ENCODE peak calls at places on chromosomes 4 and X, in six cellular contexts. S is mesendoderm, A is H9, F is IMR-90, G is neuronal stem cell, R is mesenchymal stem cell. B is an unnamed sample.
A peak's percentile ranks its signal among the peaks of the same experiment; 100 is the strongest.

GRCh38 chr4:187363453-187363852 is 632.1 kb upstream of the ZFP42 start:
- DNase-seq in S (no peak), A (no peak), F (no peak), G (no peak), R (no peak), B (no peak)

GRCh38 chr4:26529479-26529878 is 39.2 kb upstream of the CCKAR start:
- DNase-seq in S (no peak), A (no peak), F (no peak), G (no peak), R (no peak), B (no peak)

GRCh38 chr4:93828830-93829530 is 427 bp downstream of the ATOH1 start:
- DNase-seq in S (peak; percentile 44), A (peak; percentile 73), F (no peak), G (peak; percentile 56), R (no peak), B (no peak)

GRCh38 chr4:21181716-21182115 is 481.5 kb downstream of the PACRGL start:
- DNase-seq in S (no peak), A (no peak), F (no peak), G (no peak), R (peak; percentile 34), B (no peak)

GRCh38 chr4:11698846-11699590 is 270.3 kb upstream of the HS3ST1 start:
- DNase-seq in S (peak; percentile 30), A (no peak), F (peak; percentile 80), G (no peak), R (peak; percentile 38), B (no peak)

GRCh38 chr4:6362243-6362885 is 92.7 kb downstream of the WFS1 start:
- DNase-seq in S (peak; percentile 33), A (no peak), F (no peak), G (no peak), R (no peak), B (no peak)

GRCh38 chr4:163484906-163485305 is 9.6 kb upstream of the TMA16 start:
- DNase-seq in S (peak; percentile 78), A (peak; percentile 66), F (peak; percentile 51), G (peak; percentile 57), R (peak; percentile 59), B (peak; percentile 21)

GRCh38 chr4:188008377-188008776 is 12.8 kb downstream of the ZFP42 start:
- DNase-seq in S (no peak), A (no peak), F (peak; percentile 95), G (no peak), R (peak; percentile 89), B (no peak)

GRCh38 chr4:105373324-105373723 is 100.5 kb downstream of the PPA2 start:
- DNase-seq in S (no peak), A (no peak), F (no peak), G (no peak), R (no peak), B (no peak)

GRCh38 chr4:137417676-137418075 is 114.6 kb downstream of the PCDH18 start:
- DNase-seq in S (no peak), A (no peak), F (peak; percentile 69), G (no peak), R (no peak), B (no peak)

GRCh38 chr4:37908488-37909343 is 17.8 kb downstream of the TBC1D1 start:
- DNase-seq in S (no peak), A (no peak), F (peak; percentile 60), G (no peak), R (no peak), B (no peak)

GRCh38 chr4:159178147-159178541 is 75.3 kb downstream of the RAPGEF2 start:
- DNase-seq in S (no peak), A (no peak), F (peak; percentile 44), G (no peak), R (peak; percentile 44), B (no peak)

GRCh38 chrX:125090046-125090445 is 229.6 kb upstream of the TEX13C start:
- DNase-seq in S (no peak), A (no peak), F (no peak), G (no peak), R (no peak), B (no peak)

GRCh38 chr4:184805462-184806245 is 20.1 kb downstream of the ACSL1 start:
- DNase-seq in S (no peak), A (peak; percentile 44), F (no peak), G (no peak), R (no peak), B (no peak)

GRCh38 chr4:20254517-20255250 is 3.0 kb downstream of the SLIT2 start:
- DNase-seq in S (peak; percentile 71), A (peak; percentile 44), F (peak; percentile 39), G (peak; percentile 52), R (peak; percentile 40), B (no peak)

GRCh38 chr4:112926826-112927225 is 122.6 kb upstream of the ANK2 start:
- DNase-seq in S (no peak), A (no peak), F (no peak), G (no peak), R (no peak), B (no peak)

GRCh38 chrX:40092808-40093435 is 4.8 kb downstream of the BCOR start:
- DNase-seq in S (peak; percentile 64), A (peak; percentile 79), F (no peak), G (no peak), R (peak; percentile 30), B (no peak)

GRCh38 chr4:119041951-119042560 is 93.6 kb upstream of the MYOZ2 start:
- DNase-seq in S (peak; percentile 86), A (peak; percentile 70), F (peak; percentile 83), G (peak; percentile 65), R (peak; percentile 81), B (no peak)

GRCh38 chr4:7323872-7324650 is 110.7 kb downstream of the PSAPL1 start:
- DNase-seq in S (peak; percentile 31), A (no peak), F (no peak), G (no peak), R (no peak), B (no peak)

GRCh38 chr4:185113340-185113739 is 29.7 kb upstream of the SLC25A4 start:
- DNase-seq in S (no peak), A (no peak), F (peak; percentile 21), G (no peak), R (peak; percentile 45), B (no peak)

GRCh38 chr4:54941994-54942552 is 183.3 kb downstream of the KDR start:
- DNase-seq in S (no peak), A (no peak), F (no peak), G (no peak), R (no peak), B (no peak)

GRCh38 chr4:165621983-165622382 is 243.2 kb downstream of the CPE start:
- DNase-seq in S (peak; percentile 60), A (no peak), F (no peak), G (no peak), R (no peak), B (no peak)

GRCh38 chrX:627510-627964 is 3.1 kb upstream of the SHOX start:
- DNase-seq in S (no peak), A (peak; percentile 35), F (no peak), G (no peak), R (no peak), B (no peak)

GRCh38 chr4:5658992-5659391 is 49.4 kb downstream of the EVC2 start:
- DNase-seq in S (no peak), A (no peak), F (no peak), G (no peak), R (no peak), B (no peak)

DNA sequence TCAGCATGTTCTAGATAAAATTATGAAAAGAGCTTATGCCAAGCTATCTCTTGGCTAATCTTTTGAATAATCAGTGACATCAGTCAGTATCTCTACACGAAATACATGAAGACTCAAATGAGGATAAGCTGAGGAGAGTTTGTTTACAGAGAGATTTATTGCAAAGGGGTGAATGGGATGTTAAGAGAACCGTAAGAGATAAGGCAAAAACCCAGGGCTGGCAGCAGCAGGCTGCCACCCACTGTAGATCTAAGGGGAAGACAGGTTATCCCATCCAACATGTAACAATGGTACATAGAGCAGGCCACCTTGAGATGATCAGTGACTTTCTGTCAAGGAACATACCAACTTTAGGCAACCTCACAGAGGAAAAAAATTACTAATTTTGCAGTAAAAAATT is 432.1 kb upstream of the NR3C2 start:
- DNase-seq in S (peak; percentile 83), A (peak; percentile 25), F (no peak), G (no peak), R (no peak), B (no peak)
- H2BK15ac ChIP-seq in S (no peak overlapping the region), A (no peak overlapping the region), F (no peak overlapping the region), G (no peak overlapping the region), R (no peak overlapping the region), B (no peak overlapping the region)

GRCh38 chr4:153788419-153789276 is at the start of gene SFRP2:
- DNase-seq in S (peak; percentile 91), A (peak; percentile 92), F (no peak), G (peak; percentile 93), R (peak; percentile 35), B (peak; percentile 56)

GRCh38 chr4:153792007-153792892 is 3.4 kb upstream of the SFRP2 start:
- DNase-seq in S (peak; percentile 97), A (peak; percentile 94), F (no peak), G (peak; percentile 94), R (peak; percentile 82), B (peak; percentile 85)

GRCh38 chr4:153788064-153788418 is 842 bp downstream of the SFRP2 start:
- DNase-seq in S (peak; percentile 40), A (no peak), F (no peak), G (no peak), R (no peak), B (peak; percentile 61)

GRCh38 chr4:153790962-153791551 is 2.2 kb upstream of the SFRP2 start:
- DNase-seq in S (peak; percentile 89), A (peak; percentile 91), F (no peak), G (peak; percentile 70), R (peak; percentile 47), B (peak; percentile 51)

DNA sequence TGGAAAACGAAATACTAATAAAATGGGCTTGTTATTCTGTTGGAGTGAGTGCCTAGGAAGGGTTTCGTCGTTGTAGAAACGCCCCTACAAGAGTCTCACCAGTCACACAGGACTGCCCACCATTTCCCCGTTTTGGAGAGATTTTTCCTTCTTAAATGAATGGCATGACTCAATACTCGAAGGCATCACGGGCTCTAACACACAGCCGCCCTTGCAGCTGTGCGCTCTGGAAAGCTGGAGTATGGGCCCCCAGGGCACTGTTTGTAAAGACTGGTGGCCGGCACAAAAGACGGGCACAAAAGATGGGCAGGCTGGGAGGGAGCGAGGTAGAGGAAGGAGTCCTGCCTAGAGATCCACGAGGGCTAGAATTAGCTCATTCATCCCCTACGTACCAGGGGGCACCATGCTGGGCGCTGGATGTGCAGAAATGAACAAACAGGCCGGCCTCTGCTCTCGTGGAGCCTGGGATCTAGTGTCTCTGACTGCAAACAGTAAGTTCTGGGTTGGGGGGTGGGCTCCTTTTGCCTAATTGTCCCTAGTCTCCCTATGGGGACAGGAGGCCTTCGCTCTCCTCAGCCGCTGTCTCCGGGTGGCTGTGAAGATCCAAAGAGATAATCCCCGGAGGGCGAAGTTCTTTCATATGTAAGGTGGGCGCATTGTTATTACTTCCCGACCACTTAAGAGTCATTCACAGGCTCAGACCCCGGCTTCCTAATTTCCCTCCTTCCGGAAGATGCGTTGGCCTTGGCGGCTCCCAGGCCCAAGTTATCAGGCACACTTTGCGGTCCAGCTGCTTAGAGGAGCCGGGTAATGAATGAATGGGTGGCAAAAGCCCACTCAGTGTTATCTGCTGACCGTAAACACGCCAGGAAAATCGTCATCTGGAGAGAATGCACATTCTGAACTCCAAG is 1.1 kb upstream of the SFRP2 start:
- DNase-seq in S (peak; percentile 93), A (peak; percentile 97), F (no peak), G (peak; percentile 75), R (peak; percentile 63), B (peak; percentile 92)
- H2BK15ac ChIP-seq in S (no peak overlapping the region), A (no peak overlapping the region), F (no peak overlapping the region), G (peak overlapping the region; percentile 16), R (peak overlapping the region; percentile 48), B (peak overlapping the region; percentile 61)

GRCh38 chrX:16124201-16124600 is 836 bp downstream of the GRPR start:
- DNase-seq in S (no peak), A (no peak), F (no peak), G (no peak), R (no peak), B (no peak)
- H2BK15ac ChIP-seq in S (no peak overlapping the region), A (no peak overlapping the region), F (no peak overlapping the region), G (no peak overlapping the region), R (no peak overlapping the region), B (no peak overlapping the region)

GRCh38 chrX:110698696-110699095 is 96.9 kb downstream of the CHRDL1 start:
- DNase-seq in S (peak; percentile 13), A (no peak), F (no peak), G (no peak), R (no peak), B (no peak)
- H2BK15ac ChIP-seq in S (no peak overlapping the region), A (no peak overlapping the region), F (no peak overlapping the region), G (no peak overlapping the region), R (no peak overlapping the region), B (no peak overlapping the region)

B was measured in H1.